ENCODE peak calls at places on chromosomes 11 and 22, in seven cellular contexts. F is suprapubic skin, V is transverse colon, J is A549, I is spleen, S is sigmoid colon, E is right lobe of liver. D is an unnamed sample.

GRCh38 chr22:23104109-23104971 is 34.0 kb downstream of the GNAZ start:
- DNase-seq in F (no peak), V (no peak), J (no peak), I (no peak), S (no peak), E (no peak), D (no peak)

GRCh38 chr22:44479662-44480061 is 18.4 kb downstream of the RTL6 start:
- DNase-seq in F (no peak), V (no peak), J (no peak), I (no peak), S (no peak), E (no peak), D (no peak)

GRCh38 chr11:78078218-78079167 is 1.2 kb downstream of the NDUFC2 start:
- DNase-seq in F (no peak), V (no peak), J (no peak), I (no peak), S (no peak), E (no peak), D (no peak)

GRCh38 chr11:74018331-74019005 is 9.6 kb upstream of the UCP3 start:
- DNase-seq in F (peak; percentile 91), V (peak; percentile 93), J (no peak), I (no peak), S (peak; percentile 97), E (peak; percentile 96), D (peak; percentile 97)

GRCh38 chr11:89633125-89633695 is 76.9 kb upstream of the TRIM77 start:
- DNase-seq in F (no peak), V (no peak), J (no peak), I (no peak), S (no peak), E (no peak), D (no peak)

GRCh38 chr11:88404932-88405710 is 67.6 kb upstream of the CTSC start:
- DNase-seq in F (no peak), V (no peak), J (no peak), I (no peak), S (no peak), E (no peak), D (no peak)

GRCh38 chr22:18050065-18050464 is 25.7 kb upstream of the MICAL3 start:
- DNase-seq in F (no peak), V (no peak), J (no peak), I (peak; percentile 15), S (no peak), E (no peak), D (peak; percentile 62)

GRCh38 chr11:117316197-117316961 is at the start of gene BACE1:
- DNase-seq in F (peak; percentile 83), V (peak; percentile 68), J (peak; percentile 69), I (peak; percentile 86), S (peak; percentile 92), E (peak; percentile 90), D (peak; percentile 66)

GRCh38 chr11:75656044-75656726 is 12.7 kb downstream of the MAP6 start:
- DNase-seq in F (no peak), V (no peak), J (no peak), I (no peak), S (no peak), E (no peak), D (no peak)

GRCh38 chr22:49749885-49750510 is 77.7 kb downstream of the BRD1 start:
- DNase-seq in F (no peak), V (no peak), J (no peak), I (no peak), S (no peak), E (no peak), D (no peak)

GRCh38 chr11:27592111-27592780 is 85.7 kb upstream of the LIN7C start:
- DNase-seq in F (no peak), V (no peak), J (no peak), I (no peak), S (no peak), E (no peak), D (no peak)

GRCh38 chr22:36257948-36258674 is 5.2 kb downstream of the APOL1 start:
- DNase-seq in F (peak; percentile 53), V (no peak), J (no peak), I (no peak), S (no peak), E (no peak), D (no peak)

GRCh38 chr11:11538277-11538960 is 83.4 kb downstream of the GALNT18 start:
- DNase-seq in F (no peak), V (no peak), J (no peak), I (no peak), S (no peak), E (no peak), D (no peak)

GRCh38 chr11:26777276-26777939 is 55.5 kb upstream of the SLC5A12 start:
- DNase-seq in F (no peak), V (no peak), J (no peak), I (no peak), S (no peak), E (no peak), D (no peak)

GRCh38 chr11:70409871-70410270 is 11.5 kb downstream of the CTTN start:
- DNase-seq in F (no peak), V (no peak), J (no peak), I (no peak), S (no peak), E (no peak), D (no peak)

GRCh38 chr11:85947431-85948272 is 92.5 kb downstream of the CCDC83 start:
- DNase-seq in F (no peak), V (no peak), J (peak; percentile 14), I (no peak), S (no peak), E (no peak), D (no peak)

GRCh38 chr22:26656896-26657851 is at the start of gene MIAT:
- DNase-seq in F (no peak), V (peak; percentile 64), J (no peak), I (peak; percentile 91), S (no peak), E (no peak), D (no peak)

GRCh38 chr11:94171693-94172440 is 43.2 kb downstream of the PANX1 start:
- DNase-seq in F (no peak), V (peak; percentile 34), J (peak; percentile 29), I (no peak), S (no peak), E (no peak), D (no peak)

GRCh38 chr11:121929581-121929980 is 186.4 kb downstream of the BLID start:
- DNase-seq in F (no peak), V (no peak), J (no peak), I (no peak), S (no peak), E (no peak), D (no peak)
- H3K4me3 ChIP-seq in F (peak overlapping the region; percentile 34), V (peak overlapping the region; percentile 13), J (no peak overlapping the region), I (peak overlapping the region; percentile 11), S (peak overlapping the region; percentile 37), E (no peak overlapping the region), D (no peak overlapping the region)

DNA sequence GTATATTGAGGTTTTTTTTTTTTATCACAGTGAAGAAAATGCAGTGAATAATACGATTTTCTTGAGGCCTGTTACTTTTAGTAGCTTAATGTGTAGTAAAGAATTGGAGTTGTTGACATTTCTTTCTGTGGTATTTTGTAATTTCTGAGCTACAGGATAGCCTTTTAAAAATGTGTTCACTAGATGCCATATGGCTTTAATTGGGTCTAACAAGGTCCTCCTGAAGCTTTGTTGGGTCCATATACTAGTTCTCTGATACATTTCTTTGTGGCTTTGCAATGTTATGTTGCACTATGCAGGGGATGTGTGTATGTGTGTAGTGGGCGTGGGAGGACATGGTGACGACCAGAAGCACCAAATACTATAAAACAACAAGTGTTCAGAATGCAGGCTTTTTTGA is 25.1 kb downstream of the FBXO7 start:
- DNase-seq in F (no peak), V (no peak), J (no peak), I (no peak), S (no peak), E (no peak), D (no peak)
- TF ChIP-seq POLR2A in F (no peak), V (no peak), J (no peak), I (no peak), S (no peak), E (no peak), D (no peak)

GRCh38 chr11:125397421-125397820 is 98.6 kb downstream of the FEZ1 start:
- DNase-seq in F (no peak), V (no peak), J (no peak), I (peak; percentile 47), S (no peak), E (no peak), D (no peak)

GRCh38 chr11:125389339-125390166 is 106.5 kb downstream of the FEZ1 start:
- DNase-seq in F (no peak), V (no peak), J (no peak), I (peak; percentile 46), S (peak; percentile 52), E (no peak), D (no peak)

GRCh38 chr11:125390949-125391348 is 105.1 kb downstream of the FEZ1 start:
- DNase-seq in F (no peak), V (no peak), J (no peak), I (no peak), S (peak; percentile 2), E (no peak), D (no peak)

GRCh38 chr11:125394306-125394705 is 101.8 kb downstream of the FEZ1 start:
- DNase-seq in F (no peak), V (no peak), J (no peak), I (no peak), S (peak; percentile 14), E (no peak), D (no peak)

GRCh38 chr11:125393331-125393730 is 102.7 kb downstream of the FEZ1 start:
- DNase-seq in F (peak; percentile 24), V (no peak), J (no peak), I (no peak), S (peak; percentile 24), E (no peak), D (no peak)
- TF ChIP-seq CTCF in F (no peak), V (no peak), J (no peak), I (no peak), S (no peak), E (no peak), D (no peak)

GRCh38 chr11:72682238-72682872 is 8.1 kb upstream of the PDE2A start:
- DNase-seq in F (no peak), V (no peak), J (no peak), I (no peak), S (no peak), E (no peak), D (no peak)

GRCh38 chr11:72679869-72680268 is 5.6 kb upstream of the PDE2A start:
- DNase-seq in F (no peak), V (no peak), J (no peak), I (no peak), S (no peak), E (no peak), D (no peak)

GRCh38 chr11:72681226-72682153 is 7.3 kb upstream of the PDE2A start:
- DNase-seq in F (no peak), V (no peak), J (no peak), I (no peak), S (no peak), E (no peak), D (no peak)

GRCh38 chr11:72678524-72678923 is 4.3 kb upstream of the PDE2A start:
- DNase-seq in F (no peak), V (no peak), J (no peak), I (no peak), S (no peak), E (no peak), D (no peak)

GRCh38 chr11:72680624-72681158 is 6.5 kb upstream of the PDE2A start:
- DNase-seq in F (no peak), V (no peak), J (no peak), I (no peak), S (no peak), E (no peak), D (no peak)
- H3K4me3 ChIP-seq in F (no peak overlapping the region), V (no peak overlapping the region), J (no peak overlapping the region), I (no peak overlapping the region), S (no peak overlapping the region), E (no peak overlapping the region), D (no peak overlapping the region)

D was measured in lower leg skin.